ENCODE peak calls at places on chromosome 5, in six cellular contexts. N is A549, Z is lower lobe of right lung, M is GM12865, D is GM23338, F is psoas muscle. C is an unnamed sample.

GRCh38 chr5:55407059-55407684 is 99.4 kb downstream of the MTREX start:
- DNase-seq in M (peak), Z (no peak), F (no peak), D (peak), N (peak), C (no peak)

GRCh38 chr5:75336625-75337336 is at the start of gene HMGCR:
- DNase-seq in M (peak), F (peak), D (peak), Z (peak), N (peak), C (peak)

GRCh38 chr5:52767217-52767743 is 20.4 kb upstream of the ITGA1 start:
- DNase-seq in D (no peak), M (no peak), F (no peak), Z (no peak), N (no peak), C (no peak)

GRCh38 chr5:102663771-102664530 is 91.2 kb upstream of the PAM start:
- DNase-seq in Z (no peak), D (no peak), N (no peak), F (no peak), M (no peak), C (no peak)

GRCh38 chr5:55920784-55921183 is 69.6 kb downstream of the IL31RA start:
- DNase-seq in M (no peak), D (peak), Z (no peak), F (no peak), N (peak), C (no peak)

GRCh38 chr5:147348046-147348445 is 113.2 kb downstream of the STK32A start:
- DNase-seq in Z (no peak), F (no peak), D (no peak), M (no peak), N (no peak), C (no peak)

GRCh38 chr5:10328323-10328722 is 20.6 kb upstream of the CMBL start:
- DNase-seq in D (no peak), F (no peak), M (no peak), Z (no peak), N (no peak), C (peak)

GRCh38 chr5:171268700-171269413 is 40.2 kb upstream of the TLX3 start:
- DNase-seq in F (no peak), Z (no peak), N (no peak), D (no peak), M (no peak), C (no peak)

GRCh38 chr5:59040007-59040803 is 457.3 kb downstream of the RAB3C start:
- DNase-seq in D (peak), Z (no peak), F (no peak), N (peak), M (no peak), C (no peak)

GRCh38 chr5:16304846-16305245 is 125.3 kb upstream of the MARCHF11 start:
- DNase-seq in M (no peak), D (no peak), F (no peak), Z (no peak), N (no peak), C (no peak)

GRCh38 chr5:176810687-176811501 is 535 bp downstream of the UNC5A start:
- DNase-seq in N (no peak), M (no peak), Z (no peak), D (peak), F (no peak), C (no peak)

GRCh38 chr5:14930486-14930885 is 58.9 kb upstream of the ANKH start:
- DNase-seq in D (no peak), N (no peak), Z (no peak), F (no peak), M (no peak), C (no peak)

GRCh38 chr5:180352976-180353225 is 235 bp downstream of the GFPT2 start:
- DNase-seq in M (no peak), D (no peak), Z (no peak), N (no peak), F (no peak), C (no peak)

GRCh38 chr5:64603676-64604075 is 86.6 kb upstream of the SHISAL2B start:
- DNase-seq in F (no peak), D (no peak), Z (no peak), M (no peak), N (no peak), C (no peak)

GRCh38 chr5:75536694-75537360 is 25.1 kb downstream of the POLK start:
- DNase-seq in F (no peak), D (peak), M (no peak), N (no peak), Z (no peak), C (no peak)

GRCh38 chr5:107607196-107607595 is 63.5 kb downstream of the EFNA5 start:
- DNase-seq in N (no peak), M (no peak), Z (no peak), F (no peak), D (no peak), C (no peak)

GRCh38 chr5:82765765-82766164 is 311.4 kb downstream of the TMEM167A start:
- DNase-seq in D (no peak), F (no peak), N (no peak), M (no peak), Z (no peak), C (no peak)

GRCh38 chr5:115816226-115817042 is at the start of gene CDO1:
- DNase-seq in F (peak), Z (peak), N (no peak), M (no peak), D (peak), C (no peak)

GRCh38 chr5:161544350-161544765 is 2.2 kb downstream of the GABRB2 start:
- DNase-seq in D (peak), F (no peak), Z (no peak), M (peak), N (peak), C (no peak)

GRCh38 chr5:43019615-43020293 is 20.4 kb downstream of the ANXA2R start:
- DNase-seq in Z (peak), N (peak), F (peak), D (peak), M (peak), C (no peak)
- TF ChIP-seq CTCF in Z (peak), N (no peak), F (peak), D (peak), M (peak), C (no peak)

GRCh38 chr5:36734422-36734821 is 128.0 kb downstream of the SLC1A3 start:
- DNase-seq in F (no peak), N (peak), Z (no peak), M (peak), D (peak), C (no peak)
- TF ChIP-seq CTCF in F (peak), N (peak), Z (no peak), M (no peak), D (peak), C (no peak)

GRCh38 chr5:119878712-119879111 is 249.4 kb downstream of the FAM170A start:
- DNase-seq in F (no peak), N (no peak), D (peak), Z (no peak), M (no peak), C (no peak)

GRCh38 chr5:119876522-119876921 is 247.2 kb downstream of the FAM170A start:
- DNase-seq in D (no peak), F (no peak), Z (no peak), M (no peak), N (no peak), C (no peak)

GRCh38 chr5:119879446-119879845 is 250.1 kb downstream of the FAM170A start:
- DNase-seq in F (no peak), N (no peak), Z (no peak), M (no peak), D (no peak), C (no peak)

DNA sequence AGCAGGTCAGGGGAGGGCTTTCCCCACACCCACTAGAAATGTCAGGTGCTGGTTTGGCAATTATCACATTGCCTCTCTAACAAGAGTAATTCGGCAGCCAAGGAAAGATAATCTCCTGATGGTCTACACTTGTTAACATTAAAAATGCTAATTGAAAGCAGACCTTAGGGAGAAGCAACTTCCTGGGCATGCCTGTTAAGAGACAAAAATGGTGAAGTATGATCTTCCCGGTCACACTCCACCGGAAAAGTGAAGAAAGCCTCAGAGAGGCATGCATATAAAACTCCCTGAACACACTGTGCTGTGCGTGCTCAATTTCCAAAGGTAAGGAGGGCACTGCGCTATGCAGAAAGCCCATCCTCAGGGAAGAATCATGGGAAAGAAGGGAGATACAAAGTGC is 244.3 kb downstream of the FAM170A start:
- DNase-seq in F (no peak), N (no peak), D (no peak), Z (no peak), M (no peak), C (no peak)
- TF ChIP-seq CTCF in F (no peak), N (no peak), D (no peak), Z (no peak), M (no peak), C (no peak)

GRCh38 chr5:24368121-24368520 is 276.7 kb downstream of the CDH10 start:
- DNase-seq in D (peak), F (no peak), M (no peak), Z (no peak), N (no peak), C (no peak)
- TF ChIP-seq CTCF in D (no peak), F (no peak), M (no peak), Z (no peak), N (no peak), C (no peak)

GRCh38 chr5:2709996-2710689 is 41.3 kb downstream of the IRX2 start:
- DNase-seq in D (no peak), M (no peak), Z (no peak), F (no peak), N (no peak), C (no peak)

GRCh38 chr5:2711446-2712425 is 39.7 kb downstream of the IRX2 start:
- DNase-seq in F (no peak), M (no peak), D (no peak), Z (no peak), N (no peak), C (no peak)

GRCh38 chr5:2708751-2709150 is 42.7 kb downstream of the IRX2 start:
- DNase-seq in M (no peak), N (no peak), D (no peak), Z (no peak), F (no peak), C (no peak)

GRCh38 chr5:2708132-2708531 is 43.3 kb downstream of the IRX2 start:
- DNase-seq in D (no peak), N (no peak), F (no peak), Z (no peak), M (no peak), C (no peak)

DNA sequence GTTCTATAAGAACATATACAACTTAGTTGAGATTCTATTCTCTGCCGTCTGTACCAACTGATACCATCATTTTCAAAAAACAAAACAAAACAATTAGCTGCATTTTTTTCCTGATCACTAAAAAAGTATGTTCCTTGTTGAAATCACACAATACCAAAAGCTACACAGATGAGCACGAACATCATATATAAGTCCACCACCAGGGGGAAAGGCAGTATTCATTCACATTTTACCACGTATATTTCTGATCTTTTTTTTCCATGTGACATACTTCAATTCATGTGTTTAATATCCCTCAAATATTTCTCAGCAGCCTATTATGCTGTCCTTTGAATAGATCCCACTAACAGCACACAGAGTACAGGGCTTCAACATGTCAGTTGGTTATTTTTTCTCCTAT is 40.6 kb downstream of the IRX2 start:
- DNase-seq in D (peak), F (no peak), Z (no peak), N (no peak), M (no peak), C (no peak)
- TF ChIP-seq CTCF in D (peak), F (no peak), Z (no peak), N (no peak), M (no peak), C (no peak)